ENCODE peak calls at places on chromosomes 12 and 14, in six cellular contexts. One of them, this sample, is unnamed.

GRCh38 chr12:57261385-57261784 is 10.4 kb upstream of the STAC3 start:
- DNase-seq in central memory CD4-positive, alpha-beta T cell: no peak
- DNase-seq in AG08395: no peak
- DNase-seq in head of caudate nucleus: no peak
- DNase-seq in naive thymus-derived CD8-positive, alpha-beta T cell: no peak
- DNase-seq in stimulated activated CD4-positive, alpha-beta T cell treated with anti-CD3 and anti-CD28 coated beads, Interleukin-12 subunit alpha, Interleukin-12 subunit beta, amount 100 ng/mL, for 4 hours: no peak
- DNase-seq in this sample: peak; percentile 96

GRCh38 chr14:66017960-66018359 is 468.2 kb upstream of the CCDC196 start:
- DNase-seq in central memory CD4-positive, alpha-beta T cell: no peak
- DNase-seq in AG08395: no peak
- DNase-seq in naive thymus-derived CD8-positive, alpha-beta T cell: no peak
- DNase-seq in head of caudate nucleus: no peak
- DNase-seq in stimulated activated CD4-positive, alpha-beta T cell treated with anti-CD3 and anti-CD28 coated beads, Interleukin-12 subunit alpha, Interleukin-12 subunit beta, amount 100 ng/mL, for 4 hours: no peak
- DNase-seq in this sample: no peak

GRCh38 chr14:96114002-96114401 is 74.8 kb downstream of the C14orf132 start:
- DNase-seq in naive thymus-derived CD8-positive, alpha-beta T cell: no peak
- DNase-seq in head of caudate nucleus: no peak
- DNase-seq in stimulated activated CD4-positive, alpha-beta T cell treated with anti-CD3 and anti-CD28 coated beads, Interleukin-12 subunit alpha, Interleukin-12 subunit beta, amount 100 ng/mL, for 4 hours: no peak
- DNase-seq in AG08395: no peak
- DNase-seq in central memory CD4-positive, alpha-beta T cell: no peak
- DNase-seq in this sample: no peak

GRCh38 chr12:12456637-12457036 is 99.8 kb downstream of the BORCS5 start:
- DNase-seq in head of caudate nucleus: no peak
- DNase-seq in central memory CD4-positive, alpha-beta T cell: peak; percentile 43
- DNase-seq in AG08395: no peak
- DNase-seq in stimulated activated CD4-positive, alpha-beta T cell treated with anti-CD3 and anti-CD28 coated beads, Interleukin-12 subunit alpha, Interleukin-12 subunit beta, amount 100 ng/mL, for 4 hours: no peak
- DNase-seq in naive thymus-derived CD8-positive, alpha-beta T cell: no peak
- DNase-seq in this sample: no peak

GRCh38 chr14:25006961-25007795 is 42.8 kb downstream of the STXBP6 start:
- DNase-seq in naive thymus-derived CD8-positive, alpha-beta T cell: no peak
- DNase-seq in AG08395: peak; percentile 86
- DNase-seq in head of caudate nucleus: no peak
- DNase-seq in stimulated activated CD4-positive, alpha-beta T cell treated with anti-CD3 and anti-CD28 coated beads, Interleukin-12 subunit alpha, Interleukin-12 subunit beta, amount 100 ng/mL, for 4 hours: no peak
- DNase-seq in central memory CD4-positive, alpha-beta T cell: no peak
- DNase-seq in this sample: no peak

GRCh38 chr12:2739832-2740641 is 54.7 kb upstream of the FKBP4 start:
- DNase-seq in stimulated activated CD4-positive, alpha-beta T cell treated with anti-CD3 and anti-CD28 coated beads, Interleukin-12 subunit alpha, Interleukin-12 subunit beta, amount 100 ng/mL, for 4 hours: no peak
- DNase-seq in central memory CD4-positive, alpha-beta T cell: no peak
- DNase-seq in head of caudate nucleus: peak; percentile 37
- DNase-seq in AG08395: peak; percentile 38
- DNase-seq in naive thymus-derived CD8-positive, alpha-beta T cell: no peak
- DNase-seq in this sample: peak; percentile 44

GRCh38 chr12:110577717-110578521 is 5.2 kb downstream of the PPTC7 start:
- DNase-seq in AG08395: peak; percentile 66
- DNase-seq in head of caudate nucleus: no peak
- DNase-seq in naive thymus-derived CD8-positive, alpha-beta T cell: no peak
- DNase-seq in central memory CD4-positive, alpha-beta T cell: peak; percentile 21
- DNase-seq in stimulated activated CD4-positive, alpha-beta T cell treated with anti-CD3 and anti-CD28 coated beads, Interleukin-12 subunit alpha, Interleukin-12 subunit beta, amount 100 ng/mL, for 4 hours: no peak
- DNase-seq in this sample: no peak

GRCh38 chr12:57766464-57767311 is at the start of gene CYP27B1:
- DNase-seq in central memory CD4-positive, alpha-beta T cell: no peak
- DNase-seq in AG08395: no peak
- DNase-seq in stimulated activated CD4-positive, alpha-beta T cell treated with anti-CD3 and anti-CD28 coated beads, Interleukin-12 subunit alpha, Interleukin-12 subunit beta, amount 100 ng/mL, for 4 hours: no peak
- DNase-seq in naive thymus-derived CD8-positive, alpha-beta T cell: no peak
- DNase-seq in head of caudate nucleus: no peak
- DNase-seq in this sample: peak; percentile 89

GRCh38 chr14:99779751-99780150 is 13.5 kb upstream of the EML1 start:
- DNase-seq in central memory CD4-positive, alpha-beta T cell: no peak
- DNase-seq in stimulated activated CD4-positive, alpha-beta T cell treated with anti-CD3 and anti-CD28 coated beads, Interleukin-12 subunit alpha, Interleukin-12 subunit beta, amount 100 ng/mL, for 4 hours: no peak
- DNase-seq in AG08395: no peak
- DNase-seq in head of caudate nucleus: no peak
- DNase-seq in naive thymus-derived CD8-positive, alpha-beta T cell: no peak
- DNase-seq in this sample: no peak

GRCh38 chr14:87935895-87936294 is 57.1 kb downstream of the GALC start:
- DNase-seq in naive thymus-derived CD8-positive, alpha-beta T cell: no peak
- DNase-seq in head of caudate nucleus: no peak
- DNase-seq in AG08395: no peak
- DNase-seq in central memory CD4-positive, alpha-beta T cell: no peak
- DNase-seq in stimulated activated CD4-positive, alpha-beta T cell treated with anti-CD3 and anti-CD28 coated beads, Interleukin-12 subunit alpha, Interleukin-12 subunit beta, amount 100 ng/mL, for 4 hours: no peak
- DNase-seq in this sample: no peak

GRCh38 chr12:69514111-69514510 is 43.9 kb downstream of the FRS2 start:
- DNase-seq in head of caudate nucleus: no peak
- DNase-seq in naive thymus-derived CD8-positive, alpha-beta T cell: no peak
- DNase-seq in AG08395: no peak
- DNase-seq in stimulated activated CD4-positive, alpha-beta T cell treated with anti-CD3 and anti-CD28 coated beads, Interleukin-12 subunit alpha, Interleukin-12 subunit beta, amount 100 ng/mL, for 4 hours: no peak
- DNase-seq in central memory CD4-positive, alpha-beta T cell: no peak
- DNase-seq in this sample: no peak

GRCh38 chr12:49021292-49021915 is 2.8 kb upstream of the PRKAG1 start:
- DNase-seq in head of caudate nucleus: no peak
- DNase-seq in central memory CD4-positive, alpha-beta T cell: no peak
- DNase-seq in naive thymus-derived CD8-positive, alpha-beta T cell: no peak
- DNase-seq in stimulated activated CD4-positive, alpha-beta T cell treated with anti-CD3 and anti-CD28 coated beads, Interleukin-12 subunit alpha, Interleukin-12 subunit beta, amount 100 ng/mL, for 4 hours: no peak
- DNase-seq in AG08395: no peak
- DNase-seq in this sample: no peak

GRCh38 chr12:62760779-62761178 is 174.2 kb downstream of the PPM1H start:
- DNase-seq in AG08395: no peak
- DNase-seq in stimulated activated CD4-positive, alpha-beta T cell treated with anti-CD3 and anti-CD28 coated beads, Interleukin-12 subunit alpha, Interleukin-12 subunit beta, amount 100 ng/mL, for 4 hours: no peak
- DNase-seq in central memory CD4-positive, alpha-beta T cell: no peak
- DNase-seq in naive thymus-derived CD8-positive, alpha-beta T cell: no peak
- DNase-seq in head of caudate nucleus: no peak
- DNase-seq in this sample: no peak

GRCh38 chr14:56635041-56635440 is 55.4 kb downstream of the TMEM260 start:
- DNase-seq in naive thymus-derived CD8-positive, alpha-beta T cell: no peak
- DNase-seq in stimulated activated CD4-positive, alpha-beta T cell treated with anti-CD3 and anti-CD28 coated beads, Interleukin-12 subunit alpha, Interleukin-12 subunit beta, amount 100 ng/mL, for 4 hours: no peak
- DNase-seq in central memory CD4-positive, alpha-beta T cell: no peak
- DNase-seq in AG08395: no peak
- DNase-seq in head of caudate nucleus: no peak
- DNase-seq in this sample: no peak

GRCh38 chr12:4701863-4702262 is 18.3 kb upstream of the GALNT8 start:
- DNase-seq in central memory CD4-positive, alpha-beta T cell: no peak
- DNase-seq in head of caudate nucleus: no peak
- DNase-seq in naive thymus-derived CD8-positive, alpha-beta T cell: no peak
- DNase-seq in AG08395: no peak
- DNase-seq in stimulated activated CD4-positive, alpha-beta T cell treated with anti-CD3 and anti-CD28 coated beads, Interleukin-12 subunit alpha, Interleukin-12 subunit beta, amount 100 ng/mL, for 4 hours: no peak
- DNase-seq in this sample: peak; percentile 11

GRCh38 chr12:8948711-8949524 is 527 bp downstream of the M6PR start:
- DNase-seq in head of caudate nucleus: peak; percentile 18
- DNase-seq in AG08395: peak; percentile 56
- DNase-seq in stimulated activated CD4-positive, alpha-beta T cell treated with anti-CD3 and anti-CD28 coated beads, Interleukin-12 subunit alpha, Interleukin-12 subunit beta, amount 100 ng/mL, for 4 hours: no peak
- DNase-seq in naive thymus-derived CD8-positive, alpha-beta T cell: no peak
- DNase-seq in central memory CD4-positive, alpha-beta T cell: peak; percentile 9
- DNase-seq in this sample: peak; percentile 11

GRCh38 chr14:35213143-35213788 is 78.9 kb upstream of the PSMA6 start:
- DNase-seq in head of caudate nucleus: no peak
- DNase-seq in AG08395: no peak
- DNase-seq in stimulated activated CD4-positive, alpha-beta T cell treated with anti-CD3 and anti-CD28 coated beads, Interleukin-12 subunit alpha, Interleukin-12 subunit beta, amount 100 ng/mL, for 4 hours: no peak
- DNase-seq in central memory CD4-positive, alpha-beta T cell: no peak
- DNase-seq in naive thymus-derived CD8-positive, alpha-beta T cell: no peak
- DNase-seq in this sample: no peak

GRCh38 chr14:81153187-81153586 is 67.6 kb downstream of the GTF2A1 start:
- DNase-seq in stimulated activated CD4-positive, alpha-beta T cell treated with anti-CD3 and anti-CD28 coated beads, Interleukin-12 subunit alpha, Interleukin-12 subunit beta, amount 100 ng/mL, for 4 hours: no peak
- DNase-seq in naive thymus-derived CD8-positive, alpha-beta T cell: no peak
- DNase-seq in central memory CD4-positive, alpha-beta T cell: no peak
- DNase-seq in head of caudate nucleus: no peak
- DNase-seq in AG08395: no peak
- DNase-seq in this sample: no peak

GRCh38 chr12:93146278-93146939 is 217.3 kb upstream of the EEA1 start:
- DNase-seq in central memory CD4-positive, alpha-beta T cell: no peak
- DNase-seq in head of caudate nucleus: no peak
- DNase-seq in AG08395: no peak
- DNase-seq in stimulated activated CD4-positive, alpha-beta T cell treated with anti-CD3 and anti-CD28 coated beads, Interleukin-12 subunit alpha, Interleukin-12 subunit beta, amount 100 ng/mL, for 4 hours: no peak
- DNase-seq in naive thymus-derived CD8-positive, alpha-beta T cell: no peak
- DNase-seq in this sample: peak; percentile 67

GRCh38 chr14:58626441-58626840 is 11.3 kb upstream of the DACT1 start:
- DNase-seq in head of caudate nucleus: no peak
- DNase-seq in naive thymus-derived CD8-positive, alpha-beta T cell: no peak
- DNase-seq in stimulated activated CD4-positive, alpha-beta T cell treated with anti-CD3 and anti-CD28 coated beads, Interleukin-12 subunit alpha, Interleukin-12 subunit beta, amount 100 ng/mL, for 4 hours: no peak
- DNase-seq in central memory CD4-positive, alpha-beta T cell: no peak
- DNase-seq in AG08395: peak; percentile 69
- DNase-seq in this sample: no peak

GRCh38 chr14:34426313-34427295 is 35.4 kb downstream of the SPTSSA start:
- DNase-seq in head of caudate nucleus: no peak
- DNase-seq in AG08395: no peak
- DNase-seq in stimulated activated CD4-positive, alpha-beta T cell treated with anti-CD3 and anti-CD28 coated beads, Interleukin-12 subunit alpha, Interleukin-12 subunit beta, amount 100 ng/mL, for 4 hours: no peak
- DNase-seq in naive thymus-derived CD8-positive, alpha-beta T cell: no peak
- DNase-seq in central memory CD4-positive, alpha-beta T cell: no peak
- DNase-seq in this sample: no peak

GRCh38 chr14:61188196-61188595 is 92.9 kb downstream of the TMEM30B start:
- DNase-seq in head of caudate nucleus: no peak
- DNase-seq in naive thymus-derived CD8-positive, alpha-beta T cell: no peak
- DNase-seq in stimulated activated CD4-positive, alpha-beta T cell treated with anti-CD3 and anti-CD28 coated beads, Interleukin-12 subunit alpha, Interleukin-12 subunit beta, amount 100 ng/mL, for 4 hours: no peak
- DNase-seq in AG08395: no peak
- DNase-seq in central memory CD4-positive, alpha-beta T cell: no peak
- DNase-seq in this sample: no peak

GRCh38 chr14:20719777-20720176 is 25.9 kb upstream of the EDDM3A start:
- DNase-seq in head of caudate nucleus: no peak
- DNase-seq in stimulated activated CD4-positive, alpha-beta T cell treated with anti-CD3 and anti-CD28 coated beads, Interleukin-12 subunit alpha, Interleukin-12 subunit beta, amount 100 ng/mL, for 4 hours: no peak
- DNase-seq in AG08395: no peak
- DNase-seq in central memory CD4-positive, alpha-beta T cell: no peak
- DNase-seq in naive thymus-derived CD8-positive, alpha-beta T cell: no peak
- DNase-seq in this sample: no peak

GRCh38 chr12:4412462-4412861 is 33.0 kb upstream of the FGF23 start:
- DNase-seq in AG08395: no peak
- DNase-seq in head of caudate nucleus: no peak
- DNase-seq in stimulated activated CD4-positive, alpha-beta T cell treated with anti-CD3 and anti-CD28 coated beads, Interleukin-12 subunit alpha, Interleukin-12 subunit beta, amount 100 ng/mL, for 4 hours: no peak
- DNase-seq in central memory CD4-positive, alpha-beta T cell: no peak
- DNase-seq in naive thymus-derived CD8-positive, alpha-beta T cell: no peak
- DNase-seq in this sample: no peak

GRCh38 chr12:68177562-68177961 is 18.0 kb upstream of the IFNG start:
- DNase-seq in naive thymus-derived CD8-positive, alpha-beta T cell: no peak
- DNase-seq in central memory CD4-positive, alpha-beta T cell: no peak
- DNase-seq in AG08395: no peak
- DNase-seq in stimulated activated CD4-positive, alpha-beta T cell treated with anti-CD3 and anti-CD28 coated beads, Interleukin-12 subunit alpha, Interleukin-12 subunit beta, amount 100 ng/mL, for 4 hours: no peak
- DNase-seq in head of caudate nucleus: no peak
- DNase-seq in this sample: no peak

This sample was measured in SJCRH30.